ENCODE peak calls at places on chromosomes 3 and 15, in ten cellular contexts. R, J, F, W, U, L, G, P, N and E are unnamed samples.

GRCh38 chr3:153574445-153574844 is 412.4 kb downstream of the RAP2B start:
- DNase-seq in R (no peak), J (no peak), F (no peak), W (no peak), U (no peak), L (no peak), G (no peak), P (no peak), N (no peak), E (no peak)

GRCh38 chr3:122416966-122417365 is 1.1 kb upstream of the WDR5B start:
- DNase-seq in R (no peak), J (peak; percentile 78), F (peak; percentile 16), W (no peak), U (no peak), L (no peak), G (no peak), P (no peak), N (no peak), E (no peak)

GRCh38 chr3:51929420-51930003 is 12.2 kb downstream of the RRP9 start:
- DNase-seq in R (no peak), J (no peak), F (no peak), W (no peak), U (no peak), L (peak; percentile 23), G (no peak), P (no peak), N (no peak), E (no peak)

GRCh38 chr3:70824785-70825184 is 512.3 kb upstream of the MDFIC2 start:
- DNase-seq in R (no peak), J (no peak), F (no peak), W (peak; percentile 79), U (peak; percentile 17), L (no peak), G (no peak), P (no peak), N (no peak), E (no peak)

GRCh38 chr3:160564205-160564922 is 1.0 kb downstream of the KPNA4 start:
- DNase-seq in R (no peak), J (no peak), F (no peak), W (no peak), U (peak; percentile 32), L (no peak), G (no peak), P (no peak), N (no peak), E (peak; percentile 14)

GRCh38 chr3:128348805-128349531 is 117.7 kb downstream of the DNAJB8 start:
- DNase-seq in R (no peak), J (peak; percentile 62), F (no peak), W (peak; percentile 13), U (no peak), L (no peak), G (no peak), P (no peak), N (no peak), E (no peak)

GRCh38 chr15:27220199-27220598 is 249.2 kb downstream of the GABRG3 start:
- DNase-seq in R (no peak), J (no peak), F (no peak), W (no peak), U (no peak), L (no peak), G (no peak), P (no peak), N (no peak), E (no peak)

GRCh38 chr3:52092891-52093290 is 36.5 kb upstream of the DUSP7 start:
- DNase-seq in R (no peak), J (peak; percentile 54), F (no peak), W (no peak), U (no peak), L (no peak), G (no peak), P (no peak), N (no peak), E (no peak)

GRCh38 chr3:32840086-32840841 is 22.5 kb downstream of the TRIM71 start:
- DNase-seq in R (no peak), J (no peak), F (no peak), W (no peak), U (no peak), L (no peak), G (no peak), P (no peak), N (no peak), E (no peak)
- TF ChIP-seq POLR2A in R (no peak), J (no peak), F (no peak), W (no peak), U (no peak), L (no peak), G (no peak), P (no peak), N (no peak), E (no peak)

GRCh38 chr3:193314161-193314560 is 64.4 kb downstream of the ATP13A5 start:
- DNase-seq in R (no peak), J (no peak), F (no peak), W (no peak), U (peak; percentile 2), L (no peak), G (no peak), P (no peak), N (no peak), E (no peak)
- TF ChIP-seq CTCF in R (no peak), J (no peak), F (no peak), W (no peak), U (no peak), L (no peak), G (no peak), P (peak; percentile 29), N (no peak), E (no peak)

GRCh38 chr3:125916376-125916978 is 52.5 kb upstream of the ROPN1B start:
- DNase-seq in R (no peak), J (peak; percentile 99), F (no peak), W (peak; percentile 91), U (peak; percentile 36), L (peak; percentile 99), G (peak; percentile 97), P (peak; percentile 65), N (no peak), E (peak; percentile 98)
- TF ChIP-seq POLR2A in R (peak; percentile 12), J (no peak), F (no peak), W (no peak), U (peak; percentile 31), L (no peak), G (no peak), P (peak; percentile 56), N (peak; percentile 12), E (peak; percentile 34)

DNA sequence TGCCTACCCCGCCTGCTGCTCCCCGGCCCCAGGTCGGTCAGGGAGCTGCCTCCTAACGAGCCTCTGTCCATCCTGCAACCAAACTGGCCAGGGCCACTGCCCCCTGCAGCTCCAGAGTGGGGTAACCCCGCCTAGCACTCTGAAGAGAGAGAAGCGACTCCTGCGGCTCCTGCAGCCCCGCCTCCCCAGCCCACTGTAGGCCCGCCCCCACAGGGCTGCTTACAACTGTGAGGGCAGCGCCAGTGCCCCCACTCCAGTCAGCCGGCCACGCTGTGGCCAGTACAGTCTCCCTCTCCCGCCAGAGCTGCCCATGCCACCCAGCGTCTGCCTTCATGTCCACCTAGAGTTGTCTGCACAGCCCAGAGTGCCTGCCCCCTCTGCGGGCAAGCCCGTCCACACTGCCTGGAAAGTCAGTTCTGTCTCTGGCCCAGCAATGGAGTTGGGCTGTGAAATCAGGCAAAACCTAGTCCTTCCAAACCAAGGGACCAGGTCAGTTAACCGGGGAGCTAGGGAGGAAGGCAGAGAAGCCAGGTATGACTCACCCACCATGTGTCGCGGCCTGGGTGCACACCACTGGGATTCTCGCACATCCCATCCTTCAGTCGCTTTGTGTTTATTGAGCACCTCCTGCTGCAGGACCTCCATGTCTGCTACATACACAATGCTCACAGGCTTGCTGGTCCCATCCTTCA is 2.4 kb downstream of the UCN2 start:
- DNase-seq in R (peak; percentile 69), J (peak; percentile 86), F (peak; percentile 56), W (peak; percentile 64), U (no peak), L (peak; percentile 45), G (no peak), P (no peak), N (peak; percentile 71), E (no peak)
- TF ChIP-seq CTCF in R (no peak), J (no peak), F (no peak), W (peak; percentile 45), U (no peak), L (no peak), G (peak; percentile 29), P (no peak), N (no peak), E (no peak)

DNA sequence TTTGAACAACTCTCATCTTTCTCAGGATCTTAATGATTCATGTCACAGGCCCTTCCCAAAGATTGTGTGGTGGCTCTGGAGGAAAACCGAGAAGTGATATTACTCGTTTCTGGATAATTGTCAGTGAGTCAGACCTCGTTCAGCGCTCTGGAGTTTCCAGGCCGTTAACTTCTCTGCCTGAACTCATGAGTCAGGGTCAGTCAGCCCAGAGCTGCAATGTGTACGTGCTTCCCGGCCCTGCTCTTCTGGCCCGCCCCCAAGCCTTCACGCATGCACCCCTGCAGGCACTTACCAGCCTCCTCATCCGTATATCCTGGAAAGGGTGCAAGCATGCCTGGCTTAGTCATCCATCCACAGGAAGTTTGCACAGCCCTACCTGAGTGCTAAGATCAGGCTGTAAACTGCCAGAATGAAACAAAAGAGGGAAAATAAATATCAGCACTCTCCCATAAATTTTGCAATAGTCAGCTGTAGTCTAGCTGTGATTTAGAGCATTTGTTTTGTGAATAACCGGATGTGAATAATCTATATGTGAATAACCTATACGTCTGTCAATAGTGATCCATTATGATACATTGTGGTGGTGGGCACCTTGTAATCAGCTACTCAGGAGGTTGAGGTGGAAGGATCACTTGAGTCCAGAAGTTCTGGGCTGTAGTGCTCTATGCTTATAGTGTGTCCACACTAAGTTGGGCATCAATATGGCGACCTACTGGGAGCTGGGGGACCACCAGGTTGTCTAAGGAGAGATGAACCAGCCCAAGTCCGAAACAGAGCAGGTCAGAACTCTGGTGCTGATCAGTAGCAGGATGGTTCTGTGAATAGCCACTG is 35.3 kb upstream of the SEMA4B start:
- DNase-seq in R (no peak), J (no peak), F (peak; percentile 95), W (peak; percentile 100), U (peak; percentile 95), L (peak; percentile 87), G (no peak), P (peak; percentile 64), N (peak; percentile 43), E (peak; percentile 93)
- TF ChIP-seq POLR2A in R (no peak), J (no peak), F (no peak), W (no peak), U (no peak), L (no peak), G (no peak), P (no peak), N (no peak), E (peak; percentile 28)

DNA sequence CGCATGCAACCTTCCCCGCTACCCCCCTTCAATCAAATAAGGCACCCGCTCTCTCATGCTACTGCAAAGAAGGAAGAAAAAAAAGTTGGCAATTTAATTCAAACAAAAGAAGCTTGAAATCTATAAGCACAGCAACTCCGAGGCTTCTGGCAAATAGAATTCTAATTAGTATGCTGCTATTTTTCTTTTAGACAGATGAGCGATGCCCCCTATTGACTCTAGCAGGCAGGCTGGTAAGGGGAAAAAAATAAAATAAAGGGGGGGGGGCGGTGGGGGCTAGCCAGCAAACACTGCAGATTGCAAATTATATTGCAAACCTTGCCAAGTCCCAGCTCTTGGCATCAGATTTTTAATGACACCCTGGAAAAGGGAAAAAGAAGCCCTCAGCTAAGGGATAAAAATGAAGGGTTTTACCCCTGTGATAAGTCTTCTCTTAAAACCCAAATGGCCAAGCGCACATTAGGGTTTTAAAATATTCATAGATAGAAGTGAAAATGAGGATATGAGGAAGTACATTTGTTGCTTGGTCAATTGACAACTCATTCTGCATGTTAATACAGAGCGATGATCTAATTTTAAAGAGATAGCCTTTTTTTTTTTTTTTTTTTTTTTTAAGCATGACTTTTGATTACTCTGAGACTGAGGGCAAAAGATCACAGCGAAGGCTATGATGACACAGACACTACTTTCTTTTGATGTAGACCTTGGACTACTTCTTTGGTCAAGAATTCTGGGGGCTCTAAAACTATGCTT is 255.3 kb downstream of the NR2F2 start:
- DNase-seq in R (no peak), J (no peak), F (no peak), W (peak; percentile 6), U (no peak), L (no peak), G (no peak), P (no peak), N (no peak), E (no peak)
- TF ChIP-seq CTCF in R (no peak), J (no peak), F (peak; percentile 24), W (peak; percentile 46), U (no peak), L (no peak), G (no peak), P (no peak), N (no peak), E (no peak)